ENCODE peak calls at places on chromosomes 4 and X, in five cellular contexts. I is foreskin fibroblast, Q is A549, W is mucosa of descending colon, H is pancreas. A is an unnamed sample.
A peak's percentile ranks its signal among the peaks of the same experiment; 100 is the strongest.

GRCh38 chr4:15068298-15068697 is 66.0 kb downstream of the CPEB2 start:
- DNase-seq in I (no peak), Q (no peak), W (no peak), H (no peak), A (no peak)

GRCh38 chr4:8395504-8395903 is 45.0 kb downstream of the ACOX3 start:
- DNase-seq in I (no peak), Q (no peak), W (no peak), H (no peak), A (no peak)

GRCh38 chrX:20665441-20665840 is 398.7 kb upstream of the RPS6KA3 start:
- DNase-seq in I (no peak), Q (no peak), W (no peak), H (no peak), A (no peak)

GRCh38 chrX:150323020-150323419 is 40.1 kb upstream of the MAMLD1 start:
- DNase-seq in I (no peak), Q (no peak), W (no peak), H (no peak), A (no peak)

GRCh38 chr4:22857411-22857810 is 164.7 kb downstream of the GBA3 start:
- DNase-seq in I (no peak), Q (no peak), W (no peak), H (no peak), A (no peak)

GRCh38 chr4:184664445-184665210 is 15.1 kb downstream of the PRIMPOL start:
- DNase-seq in I (no peak), Q (peak; percentile 5), W (no peak), H (no peak), A (no peak)

GRCh38 chr4:47913858-47914218 is 545 bp downstream of the NFXL1 start:
- DNase-seq in I (no peak), Q (peak; percentile 6), W (peak; percentile 74), H (peak; percentile 53), A (peak; percentile 53)

GRCh38 chrX:46647251-46647650 is 73.7 kb downstream of the CHST7 start:
- DNase-seq in I (no peak), Q (no peak), W (no peak), H (no peak), A (no peak)

GRCh38 chr4:159282944-159283343 is 180.1 kb downstream of the RAPGEF2 start:
- DNase-seq in I (no peak), Q (no peak), W (no peak), H (no peak), A (no peak)

GRCh38 chr4:23970193-23970850 is 80.5 kb upstream of the PPARGC1A start:
- DNase-seq in I (peak; percentile 52), Q (no peak), W (no peak), H (no peak), A (no peak)

GRCh38 chr4:73718375-73719373 is 21.7 kb upstream of the CXCL8 start:
- DNase-seq in I (peak; percentile 42), Q (no peak), W (no peak), H (no peak), A (no peak)

DNA sequence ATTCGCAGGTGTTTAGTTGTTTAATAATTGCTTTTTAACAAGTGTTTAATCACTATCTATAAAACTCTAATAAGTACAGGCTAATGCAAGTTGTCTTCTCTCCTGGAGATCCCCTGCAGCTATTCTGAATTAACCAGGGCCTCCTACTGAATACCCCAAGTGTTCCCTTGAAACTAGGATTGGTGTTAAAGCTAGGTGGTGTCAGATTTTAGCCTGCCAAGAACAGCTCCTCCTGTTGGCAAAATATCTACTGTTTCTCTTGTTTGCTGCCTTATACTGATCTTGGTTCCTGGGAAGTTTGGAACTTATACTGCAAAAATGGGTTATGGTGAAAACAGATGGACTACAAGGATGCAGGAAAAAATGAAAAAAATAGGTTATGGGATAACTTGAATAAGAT is 26.1 kb upstream of the TMEM154 start:
- DNase-seq in I (no peak), Q (no peak), W (no peak), H (no peak), A (no peak)
- TF ChIP-seq CTCF in I (no peak), Q (no peak), W (no peak), H (no peak), A (no peak)

DNA sequence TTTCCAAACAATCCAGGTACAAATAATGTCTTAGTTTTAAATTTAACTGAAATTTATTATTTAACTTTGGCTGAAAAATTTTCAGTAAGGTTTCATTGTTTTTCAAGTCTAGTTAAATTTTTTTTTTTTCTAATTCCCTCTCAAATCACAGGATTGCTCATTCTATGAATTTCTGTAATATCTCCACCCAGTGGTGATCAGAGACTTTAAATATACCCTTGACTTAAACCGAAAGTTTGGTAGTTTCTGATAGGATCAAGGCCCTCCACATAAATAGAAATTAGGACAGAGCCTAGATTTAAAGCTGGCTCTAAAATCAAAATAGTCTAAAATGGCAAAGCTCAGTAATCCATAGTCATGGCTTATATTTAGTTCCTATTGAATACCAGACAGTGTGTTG is 175.4 kb downstream of the TBCK start:
- DNase-seq in I (no peak), Q (no peak), W (no peak), H (no peak), A (no peak)
- TF ChIP-seq CTCF in I (no peak), Q (no peak), W (no peak), H (no peak), A (no peak)

GRCh38 chrX:119790977-119791436 is 423 bp downstream of the RPL39 start:
- DNase-seq in I (no peak), Q (no peak), W (no peak), H (peak; percentile 27), A (peak; percentile 37)
- TF ChIP-seq CTCF in I (no peak), Q (no peak), W (no peak), H (no peak), A (no peak)

DNA sequence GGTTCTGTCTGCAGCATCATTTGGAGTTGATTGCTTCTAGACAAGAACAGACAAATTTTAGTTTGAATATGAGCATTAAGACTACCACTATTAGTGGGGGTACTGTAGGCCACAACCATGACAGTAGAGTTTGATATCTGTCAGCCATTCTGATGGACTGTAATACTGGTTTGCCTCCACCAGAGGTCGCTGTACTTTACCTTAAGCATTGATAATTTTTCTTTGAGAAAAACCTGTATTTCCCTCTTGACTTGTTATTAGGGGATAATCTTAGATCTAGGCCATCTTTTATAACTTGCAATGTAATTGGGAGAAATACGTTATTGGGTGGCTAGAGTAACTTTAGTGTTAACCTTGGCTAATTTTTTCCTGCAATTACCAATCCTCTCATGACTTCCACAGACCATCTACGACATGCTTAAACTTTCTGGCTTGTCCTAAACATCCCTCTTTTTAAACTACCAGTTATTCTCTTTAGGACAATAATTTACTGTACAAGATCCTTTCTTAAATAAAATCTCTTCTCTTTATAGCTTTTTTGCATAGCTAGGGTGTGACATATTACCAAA is 562.4 kb downstream of the MAGEB5 start:
- DNase-seq in I (no peak), Q (no peak), W (no peak), H (no peak), A (no peak)
- TF ChIP-seq CTCF in I (no peak), Q (no peak), W (no peak), H (no peak), A (no peak)

DNA sequence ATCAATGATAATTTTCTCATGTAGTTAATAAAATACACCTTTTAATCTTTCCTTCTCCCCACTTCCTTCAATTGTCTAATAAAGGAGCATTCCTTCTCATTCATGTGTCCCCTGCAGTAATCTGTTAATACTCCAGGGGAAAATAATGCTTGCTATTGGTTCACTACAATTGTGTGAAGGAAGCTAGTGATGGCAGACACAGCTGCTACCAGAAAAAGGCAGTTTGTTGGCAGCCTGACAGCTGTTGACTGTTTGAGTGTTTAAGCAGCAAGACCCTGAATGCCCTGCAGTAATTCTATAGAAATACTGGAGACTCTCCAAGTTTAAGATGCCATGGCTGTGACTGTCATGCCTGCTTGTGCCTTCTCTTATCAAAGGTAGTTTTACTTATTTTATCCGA is 359.5 kb downstream of the C4orf33 start:
- DNase-seq in I (no peak), Q (no peak), W (no peak), H (no peak), A (no peak)
- TF ChIP-seq CTCF in I (no peak), Q (no peak), W (no peak), H (no peak), A (no peak)

GRCh38 chr4:157217708-157218107 is 2.8 kb upstream of the GRIA2 start:
- DNase-seq in I (no peak), Q (no peak), W (no peak), H (no peak), A (no peak)
- TF ChIP-seq CTCF in I (peak; percentile 50), Q (peak; percentile 47), W (no peak), H (peak; percentile 32), A (peak; percentile 71)

GRCh38 chr4:112817933-112818921 is 181.3 kb downstream of the LARP7 start:
- DNase-seq in I (peak; percentile 92), Q (peak; percentile 75), W (peak; percentile 28), H (peak; percentile 18), A (peak; percentile 72)
- TF ChIP-seq CTCF in I (no peak), Q (no peak), W (no peak), H (no peak), A (peak; percentile 19)

GRCh38 chr4:101594588-101594987 is 195.9 kb upstream of the BANK1 start:
- DNase-seq in I (no peak), Q (no peak), W (peak; percentile 71), H (no peak), A (no peak)

GRCh38 chr4:101596786-101597185 is 193.7 kb upstream of the BANK1 start:
- DNase-seq in I (no peak), Q (no peak), W (no peak), H (no peak), A (no peak)

GRCh38 chr4:101599620-101600019 is 190.9 kb upstream of the BANK1 start:
- DNase-seq in I (peak; percentile 16), Q (no peak), W (no peak), H (no peak), A (no peak)

GRCh38 chr4:101600287-101600686 is 190.2 kb upstream of the BANK1 start:
- DNase-seq in I (no peak), Q (no peak), W (no peak), H (no peak), A (no peak)

GRCh38 chr4:101597204-101597603 is 193.3 kb upstream of the BANK1 start:
- DNase-seq in I (no peak), Q (no peak), W (no peak), H (no peak), A (no peak)
- TF ChIP-seq CTCF in I (peak; percentile 21), Q (no peak), W (no peak), H (no peak), A (no peak)